ENCODE peak calls at places on chromosome 16, in seven cellular contexts. S, T, V, K, E, L and H are unnamed samples. For H3K4me1, the result is how much of the 10 kb centered on the place peaks cover.

GRCh38 chr16:22369221-22369811 is 5.1 kb downstream of the CDR2 start:
- DNase-seq in S (no peak), T (no peak), V (peak), K (no peak), E (peak), L (no peak), H (no peak)

GRCh38 chr16:53457670-53458069 is 23.4 kb downstream of the RBL2 start:
- DNase-seq in S (no peak), T (no peak), V (no peak), K (no peak), E (no peak), L (no peak), H (no peak)

GRCh38 chr16:80226499-80226898 is 314.3 kb upstream of the DYNLRB2 start:
- DNase-seq in S (no peak), T (no peak), V (no peak), K (no peak), E (no peak), L (no peak), H (no peak)

GRCh38 chr16:27239026-27239425 is 29.5 kb downstream of the NSMCE1 start:
- DNase-seq in S (no peak), T (no peak), V (no peak), K (no peak), E (no peak), L (no peak), H (no peak)

GRCh38 chr16:79339863-79340262 is 260.7 kb downstream of the MAF start:
- DNase-seq in S (no peak), T (no peak), V (no peak), K (no peak), E (no peak), L (no peak), H (no peak)

GRCh38 chr16:84929421-84930297 is 81.7 kb downstream of the ZDHHC7 start:
- DNase-seq in S (no peak), T (no peak), V (no peak), K (no peak), E (no peak), L (no peak), H (no peak)

GRCh38 chr16:85759631-85760419 is 8.9 kb upstream of the C16orf74 start:
- DNase-seq in S (no peak), T (no peak), V (peak), K (no peak), E (no peak), L (no peak), H (peak)

GRCh38 chr16:35255816-35256215 is 1796.4 kb downstream of the TP53TG3F start:
- DNase-seq in S (no peak), T (no peak), V (no peak), K (no peak), E (no peak), L (no peak), H (no peak)

GRCh38 chr16:58481226-58481869 is 18.6 kb upstream of the NDRG4 start:
- DNase-seq in S (no peak), T (no peak), V (no peak), K (no peak), E (no peak), L (no peak), H (no peak)

GRCh38 chr16:12086861-12087260 is 110.3 kb downstream of the SNX29 start:
- DNase-seq in S (no peak), T (no peak), V (no peak), K (no peak), E (no peak), L (no peak), H (no peak)

GRCh38 chr16:685967-686366 is 1.8 kb upstream of the JMJD8 start:
- DNase-seq in S (peak), T (no peak), V (peak), K (no peak), E (peak), L (no peak), H (peak)

GRCh38 chr16:85149776-85150175 is 37.5 kb upstream of the CIBAR2 start:
- DNase-seq in S (no peak), T (peak), V (no peak), K (peak), E (no peak), L (no peak), H (peak)

GRCh38 chr16:85029413-85029794 is 1.8 kb downstream of the KIAA0513 start:
- DNase-seq in S (no peak), T (no peak), V (peak), K (peak), E (peak), L (no peak), H (peak)

GRCh38 chr16:10752843-10753523 is 9.3 kb downstream of the NUBP1 start:
- DNase-seq in S (no peak), T (peak), V (no peak), K (no peak), E (no peak), L (no peak), H (no peak)

GRCh38 chr16:27216297-27216885 is 13.1 kb downstream of the KDM8 start:
- DNase-seq in S (no peak), T (no peak), V (no peak), K (no peak), E (no peak), L (no peak), H (no peak)

GRCh38 chr16:471353-472198 is 46.1 kb downstream of the RAB11FIP3 start:
- DNase-seq in S (peak), T (no peak), V (no peak), K (peak), E (peak), L (no peak), H (peak)

GRCh38 chr16:69904495-69905170 is 46.5 kb upstream of the CLEC18A start:
- DNase-seq in S (no peak), T (no peak), V (no peak), K (no peak), E (no peak), L (no peak), H (no peak)

GRCh38 chr16:49682577-49683165 is 173.2 kb downstream of the ZNF423 start:
- DNase-seq in S (no peak), T (no peak), V (no peak), K (no peak), E (no peak), L (no peak), H (no peak)

GRCh38 chr16:46732561-46732960 is 15.6 kb downstream of the MYLK3 start:
- DNase-seq in S (no peak), T (no peak), V (no peak), K (no peak), E (no peak), L (no peak), H (no peak)

GRCh38 chr16:54204756-54205155 is 81.8 kb downstream of the IRX3 start:
- DNase-seq in S (no peak), T (no peak), V (no peak), K (no peak), E (no peak), L (no peak), H (no peak)

GRCh38 chr16:4606354-4606753 is 8.3 kb downstream of the UBALD1 start:
- DNase-seq in S (no peak), T (no peak), V (peak), K (no peak), E (no peak), L (no peak), H (no peak)

GRCh38 chr16:72291531-72291981 is 119.6 kb upstream of the PMFBP1 start:
- DNase-seq in S (no peak), T (no peak), V (peak), K (no peak), E (peak), L (no peak), H (peak)

GRCh38 chr16:81432899-81433560 is 11.6 kb upstream of the CMIP start:
- DNase-seq in S (no peak), T (no peak), V (no peak), K (no peak), E (no peak), L (no peak), H (no peak)

GRCh38 chr16:4214215-4214621 is 27.7 kb downstream of the SRL start:
- DNase-seq in S (no peak), T (no peak), V (peak), K (no peak), E (peak), L (peak), H (no peak)

GRCh38 chr16:59543641-59544040 is 809.5 kb upstream of the GOT2 start:
- DNase-seq in S (no peak), T (no peak), V (peak), K (no peak), E (peak), L (no peak), H (no peak)

GRCh38 chr16:65116818-65117430 is 4.9 kb downstream of the CDH11 start:
- DNase-seq in S (peak), T (no peak), V (no peak), K (no peak), E (peak), L (no peak), H (no peak)

GRCh38 chr16:78705694-78706093 is 606.2 kb downstream of the WWOX start:
- DNase-seq in S (peak), T (no peak), V (peak), K (no peak), E (peak), L (no peak), H (no peak)

GRCh38 chr16:71894229-71894920 is 956 bp upstream of the IST1 start:
- DNase-seq in S (peak), T (no peak), V (peak), K (peak), E (peak), L (no peak), H (peak)

GRCh38 chr16:454397-454940 is 29.0 kb downstream of the RAB11FIP3 start:
- DNase-seq in S (no peak), T (no peak), V (no peak), K (no peak), E (no peak), L (no peak), H (no peak)

GRCh38 chr16:85641776-85642176 is 28.7 kb downstream of the GSE1 start:
- DNase-seq in S (no peak), T (peak), V (no peak), K (peak), E (no peak), L (no peak), H (no peak)

GRCh38 chr16:86283944-86284343 is 226.4 kb upstream of the FOXF1 start:
- DNase-seq in S (no peak), T (no peak), V (no peak), K (no peak), E (no peak), L (no peak), H (no peak)

GRCh38 chr16:14955546-14956231 is 18.4 kb downstream of the NPIPA1 start:
- DNase-seq in S (no peak), T (peak), V (no peak), K (no peak), E (no peak), L (no peak), H (no peak)

GRCh38 chr16:24540575-24541240 is 1.3 kb downstream of the RBBP6 start:
- DNase-seq in S (peak), T (no peak), V (peak), K (peak), E (peak), L (no peak), H (no peak)

GRCh38 chr16:985646-986400 is 4.3 kb downstream of the SOX8 start:
- DNase-seq in S (no peak), T (no peak), V (no peak), K (no peak), E (no peak), L (no peak), H (no peak)

GRCh38 chr16:53629607-53630312 is 73.9 kb downstream of the RPGRIP1L start:
- DNase-seq in S (no peak), T (no peak), V (no peak), K (no peak), E (no peak), L (no peak), H (no peak)

GRCh38 chr16:84828322-84828721 is 8.5 kb downstream of the CRISPLD2 start:
- DNase-seq in S (no peak), T (no peak), V (no peak), K (no peak), E (no peak), L (no peak), H (no peak)

GRCh38 chr16:4212207-4212933 is 29.5 kb downstream of the SRL start:
- DNase-seq in S (no peak), T (peak), V (no peak), K (no peak), E (no peak), L (peak), H (no peak)

DNA sequence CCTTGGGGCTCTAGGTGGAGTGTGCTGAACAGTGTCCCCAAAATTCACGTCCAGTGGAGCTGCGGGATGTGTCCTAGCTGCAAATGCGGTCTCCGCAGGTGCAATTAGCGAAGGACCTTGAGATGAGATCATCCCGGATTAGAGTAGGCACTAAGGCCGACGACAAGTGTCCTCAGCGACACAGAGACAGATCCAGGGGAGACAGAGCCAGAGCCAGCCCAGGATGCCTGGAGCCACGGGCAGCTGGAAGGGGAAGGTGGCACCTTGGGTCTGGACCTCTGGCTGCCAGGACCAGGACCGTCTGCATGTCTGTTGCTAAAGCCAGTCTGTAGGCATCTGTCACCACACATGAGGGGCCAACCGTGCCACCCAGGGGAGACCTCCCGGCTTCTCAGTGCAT is 24.5 kb downstream of the SLC7A5 start:
- DNase-seq in S (no peak), T (no peak), V (no peak), K (no peak), E (no peak), L (no peak), H (no peak)
- H3K4me1 ChIP-seq in S (under half), T (under half), V (under half), K (under half), E (under half), L (under half), H (under half)

DNA sequence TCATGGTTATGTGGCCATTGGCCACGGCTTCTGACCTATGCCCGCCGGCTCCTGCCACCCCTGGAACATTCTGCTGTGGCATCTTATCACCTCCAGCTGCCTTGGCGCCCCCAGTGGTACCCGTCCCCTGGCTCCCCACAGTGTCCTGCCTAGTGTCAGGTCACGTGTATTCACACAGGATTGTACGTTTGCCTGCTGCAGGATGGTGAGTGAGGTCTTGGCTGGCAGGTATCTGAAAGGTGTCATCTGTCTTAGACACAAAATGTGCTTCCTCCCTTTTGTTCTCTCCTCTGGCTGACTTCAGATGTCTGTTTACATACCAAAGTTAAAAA is 24.9 kb downstream of the DBNDD1 start:
- DNase-seq in S (no peak), T (no peak), V (no peak), K (no peak), E (no peak), L (no peak), H (no peak)
- H3K4me1 ChIP-seq in S (under half), T (under half), V (under half), K (under half), E (under half), L (under half), H (under half)

GRCh38 chr16:57475711-57476339 is 10.5 kb downstream of the DOK4 start:
- DNase-seq in S (peak), T (no peak), V (peak), K (no peak), E (peak), L (no peak), H (peak)
- H3K4me1 ChIP-seq in S (under half), T (half or more), V (under half), K (under half), E (under half), L (half or more), H (under half)

DNA sequence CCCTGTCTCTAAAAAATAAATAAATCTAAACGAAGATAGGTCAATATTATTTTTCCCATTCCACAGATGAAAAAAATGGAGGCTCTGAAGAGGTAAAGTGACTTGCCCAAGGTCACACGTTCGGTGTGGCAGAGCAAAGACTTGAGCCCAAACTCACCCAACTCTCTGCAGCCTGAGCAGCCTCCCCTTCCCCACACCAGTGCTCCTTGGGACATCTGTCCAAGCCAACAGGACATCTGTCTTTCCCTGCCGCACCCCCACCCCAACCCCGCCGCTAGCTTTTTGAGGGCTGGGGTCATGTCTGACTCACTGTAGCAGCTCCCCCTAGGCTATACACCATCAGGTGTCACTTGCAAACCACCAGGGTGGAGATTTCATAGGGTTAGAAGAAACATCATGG is 5.2 kb upstream of the BEAN1 start:
- DNase-seq in S (no peak), T (no peak), V (no peak), K (no peak), E (no peak), L (no peak), H (no peak)
- H3K4me1 ChIP-seq in S (under half), T (under half), V (under half), K (under half), E (under half), L (under half), H (under half)